ENCODE peak calls at places on chromosomes 6 and 20, in six cellular contexts. N is D341Med; E is coronary artery; W is small intestine; U is Calu3; H is stimulated activated naive B cell treated with anti-CD40 and anti-IgM and Interleukin-4, amounts not matched to agents 10 μg/mL and 1 μg/mL and 100 μg/mL, for 72 hours. K is an unnamed sample.
A peak's percentile ranks its signal among the peaks of the same experiment; 100 is the strongest.

GRCh38 chr6:161238076-161238869 is 35.6 kb downstream of the AGPAT4 start:
- DNase-seq in E (no peak), U (no peak), H (no peak), N (no peak), W (no peak), K (no peak)

GRCh38 chr20:22226849-22227248 is 357.5 kb downstream of the FOXA2 start:
- DNase-seq in W (no peak), U (no peak), E (no peak), H (no peak), N (no peak), K (no peak)

GRCh38 chr6:31702421-31702818 is 704 bp downstream of the ABHD16A start:
- DNase-seq in W (no peak), U (no peak), N (no peak), H (no peak), E (no peak), K (no peak)

GRCh38 chr20:31720486-31721407 is 1.9 kb downstream of the BCL2L1 start:
- DNase-seq in H (no peak), W (peak; percentile 84), N (no peak), E (no peak), U (no peak), K (no peak)

GRCh38 chr6:53159558-53159957 is 10.9 kb upstream of the GCM1 start:
- DNase-seq in E (no peak), W (no peak), N (no peak), H (no peak), U (no peak), K (no peak)

GRCh38 chr6:130849501-130850039 is 22.4 kb downstream of the SMLR1 start:
- DNase-seq in E (no peak), N (no peak), H (no peak), U (no peak), W (no peak), K (no peak)

GRCh38 chr20:40506567-40506966 is 182.5 kb downstream of the MAFB start:
- DNase-seq in W (peak; percentile 6), H (no peak), U (peak; percentile 94), N (no peak), E (peak; percentile 97), K (peak; percentile 90)

GRCh38 chr6:104483225-104483834 is 376.4 kb downstream of the HACE1 start:
- DNase-seq in U (no peak), E (no peak), H (no peak), N (no peak), W (no peak), K (no peak)

GRCh38 chr20:11676618-11677289 is 240.9 kb upstream of the BTBD3 start:
- DNase-seq in W (peak; percentile 37), H (no peak), U (peak; percentile 61), N (peak; percentile 67), E (no peak), K (no peak)

GRCh38 chr6:113647158-113647889 is 209.8 kb upstream of the MARCKS start:
- DNase-seq in W (no peak), E (no peak), N (no peak), H (peak; percentile 15), U (no peak), K (no peak)

GRCh38 chr20:33897313-33897912 is 86.3 kb downstream of the CHMP4B start:
- DNase-seq in H (no peak), E (no peak), N (no peak), W (peak; percentile 21), U (peak; percentile 58), K (no peak)

GRCh38 chr6:36364669-36365479 is 22.6 kb downstream of the ETV7 start:
- DNase-seq in H (peak; percentile 49), E (no peak), W (peak; percentile 86), N (no peak), U (peak; percentile 70), K (no peak)

GRCh38 chr6:147774856-147775255 is 266.4 kb downstream of the SAMD5 start:
- DNase-seq in E (no peak), U (no peak), N (peak; percentile 37), W (no peak), H (no peak), K (no peak)

GRCh38 chr20:10558635-10559187 is 115.1 kb downstream of the JAG1 start:
- DNase-seq in H (no peak), W (no peak), E (no peak), N (no peak), U (no peak), K (no peak)

GRCh38 chr6:82786251-82786650 is 279.4 kb downstream of the UBE3D start:
- DNase-seq in N (no peak), U (no peak), H (no peak), W (no peak), E (no peak), K (no peak)

GRCh38 chr6:108574457-108575149 is 13.9 kb downstream of the FOXO3 start:
- DNase-seq in E (no peak), H (no peak), U (no peak), W (no peak), N (no peak), K (no peak)

GRCh38 chr20:17500271-17500670 is 30.9 kb downstream of the BFSP1 start:
- DNase-seq in N (no peak), E (peak; percentile 17), U (no peak), W (no peak), H (no peak), K (peak; percentile 42)

GRCh38 chr6:42962502-42963178 is 2.1 kb downstream of the GNMT start:
- DNase-seq in U (no peak), W (no peak), N (peak; percentile 83), E (no peak), H (no peak), K (no peak)

GRCh38 chr6:36633915-36634314 is 39.8 kb downstream of the SRSF3 start:
- DNase-seq in N (no peak), E (no peak), W (peak; percentile 59), U (peak; percentile 68), H (no peak), K (peak; percentile 86)

GRCh38 chr6:53424300-53424699 is 75.5 kb upstream of the ELOVL5 start:
- DNase-seq in E (no peak), H (no peak), U (no peak), W (peak; percentile 34), N (no peak), K (no peak)

GRCh38 chr20:23907579-23907978 is 28.0 kb upstream of the CST5 start:
- DNase-seq in H (no peak), N (no peak), E (no peak), U (no peak), W (no peak), K (no peak)

GRCh38 chr20:40050596-40050995 is 638.4 kb downstream of the MAFB start:
- DNase-seq in E (no peak), U (no peak), N (no peak), W (no peak), H (no peak), K (no peak)

GRCh38 chr6:87945181-87945580 is 102.5 kb upstream of the SPACA1 start:
- DNase-seq in N (no peak), W (no peak), H (no peak), U (no peak), E (no peak), K (peak; percentile 42)

GRCh38 chr6:157514659-157515496 is 133.9 kb downstream of the ZDHHC14 start:
- DNase-seq in H (no peak), N (no peak), U (peak; percentile 26), W (no peak), E (no peak), K (peak; percentile 59)

GRCh38 chr6:7230327-7230691 is 82.7 kb downstream of the SSR1 start:
- DNase-seq in U (no peak), H (no peak), E (no peak), W (no peak), N (no peak), K (no peak)

GRCh38 chr6:30515106-30515505 is 25.8 kb downstream of the HLA-E start:
- DNase-seq in U (no peak), W (no peak), H (no peak), E (no peak), N (no peak), K (no peak)

GRCh38 chr6:18153311-18153703 is 1.6 kb downstream of the TPMT start:
- DNase-seq in E (no peak), H (no peak), N (no peak), U (no peak), W (no peak), K (no peak)

GRCh38 chr20:60213126-60213893 is 255.1 kb downstream of the CDH26 start:
- DNase-seq in W (no peak), E (no peak), H (no peak), U (no peak), N (no peak), K (peak; percentile 70)

GRCh38 chr6:93423542-93423941 is 4.2 kb upstream of the EPHA7 start:
- DNase-seq in N (peak; percentile 33), E (no peak), U (peak; percentile 51), H (no peak), W (peak; percentile 11), K (peak; percentile 88)

GRCh38 chr6:26421259-26422144 is 18.8 kb upstream of the BTN3A3 start:
- DNase-seq in N (peak; percentile 87), W (peak; percentile 93), U (peak; percentile 72), H (peak; percentile 38), E (peak; percentile 88), K (peak; percentile 89)

GRCh38 chr6:143745160-143746133 is 67.7 kb downstream of the PHACTR2 start:
- DNase-seq in N (no peak), W (peak; percentile 81), H (no peak), U (peak; percentile 47), E (no peak), K (no peak)

K was measured in osteocyte.